ENCODE peak calls at places on chromosomes 5 and 9, in six cellular contexts. M, U, O, F, T and P are unnamed samples. For H3K9me3, the result is how much of the 10 kb centered on the place peaks cover.

GRCh38 chr5:173187054-173187743 is 42.9 kb downstream of the BNIP1 start:
- DNase-seq in F (no peak), O (no peak), U (no peak), M (no peak), T (no peak), P (no peak)

GRCh38 chr5:68502531-68502930 is 287.0 kb downstream of the PIK3R1 start:
- DNase-seq in F (no peak), M (no peak), T (no peak), O (no peak), U (no peak), P (no peak)

GRCh38 chr5:139294372-139295165 is 1.0 kb downstream of the MATR3 start:
- DNase-seq in M (peak), O (peak), F (peak), U (peak), T (peak), P (peak)

GRCh38 chr5:157059891-157060290 is 975 bp upstream of the HAVCR1 start:
- DNase-seq in O (no peak), M (no peak), F (no peak), T (no peak), U (no peak), P (no peak)

GRCh38 chr5:5980601-5981000 is 397.7 kb downstream of the MED10 start:
- DNase-seq in F (no peak), T (no peak), U (no peak), O (no peak), M (no peak), P (no peak)

GRCh38 chr5:174581483-174581882 is 142.9 kb upstream of the MSX2 start:
- DNase-seq in F (no peak), U (no peak), O (no peak), T (no peak), M (peak), P (peak)

GRCh38 chr5:169121631-169122420 is 179.1 kb downstream of the SLIT3 start:
- DNase-seq in O (no peak), F (no peak), M (no peak), T (no peak), U (no peak), P (peak)

GRCh38 chr9:77764894-77765780 is 117.0 kb upstream of the GNA14 start:
- DNase-seq in T (no peak), F (no peak), M (no peak), O (no peak), U (no peak), P (no peak)

GRCh38 chr5:163730206-163730782 is 224.9 kb downstream of the MAT2B start:
- DNase-seq in O (peak), F (no peak), T (no peak), M (no peak), U (peak), P (no peak)

GRCh38 chr5:100731768-100732167 is 171.3 kb downstream of the ST8SIA4 start:
- DNase-seq in T (peak), O (no peak), U (no peak), F (no peak), M (no peak), P (no peak)

GRCh38 chr9:130962418-130963316 is 23.6 kb upstream of the FIBCD1 start:
- DNase-seq in M (no peak), F (peak), O (no peak), U (no peak), T (no peak), P (peak)

GRCh38 chr9:5850735-5851122 is 17.8 kb upstream of the ERMP1 start:
- DNase-seq in F (no peak), U (no peak), O (no peak), M (no peak), T (no peak), P (no peak)

GRCh38 chr9:115939065-115939765 is 214.4 kb upstream of the PAPPA start:
- DNase-seq in U (no peak), F (no peak), M (no peak), T (no peak), O (no peak), P (no peak)

GRCh38 chr5:135372654-135373381 is 26.2 kb downstream of the MACROH2A1 start:
- DNase-seq in O (no peak), M (no peak), F (no peak), T (no peak), U (no peak), P (no peak)

GRCh38 chr5:136766456-136766855 is 401.1 kb upstream of the TRPC7 start:
- DNase-seq in O (no peak), M (no peak), T (no peak), U (no peak), F (no peak), P (peak)

GRCh38 chr5:8730194-8730593 is 815.7 kb downstream of the SEMA5A start:
- DNase-seq in O (no peak), U (no peak), T (no peak), F (no peak), M (no peak), P (no peak)

GRCh38 chr9:112035166-112035816 is 138.7 kb downstream of the UGCG start:
- DNase-seq in O (no peak), T (no peak), M (no peak), U (no peak), F (no peak), P (no peak)

GRCh38 chr5:168654225-168654624 is 75.1 kb upstream of the PANK3 start:
- DNase-seq in O (no peak), U (no peak), F (no peak), M (peak), T (no peak), P (no peak)

GRCh38 chr5:35860686-35861085 is 4.0 kb downstream of the IL7R start:
- DNase-seq in O (no peak), F (no peak), U (no peak), T (no peak), M (no peak), P (peak)

GRCh38 chr5:132489871-132490483 is 596 bp downstream of the IRF1 start:
- DNase-seq in U (peak), O (peak), T (peak), M (peak), F (peak), P (peak)

GRCh38 chr5:35822541-35822940 is 34.1 kb upstream of the IL7R start:
- DNase-seq in O (no peak), M (no peak), U (peak), F (no peak), T (peak), P (no peak)

GRCh38 chr9:36893911-36894310 is 140.2 kb downstream of the PAX5 start:
- DNase-seq in O (no peak), F (no peak), T (no peak), M (no peak), U (no peak), P (no peak)

GRCh38 chr9:77291714-77292113 is 114.4 kb downstream of the VPS13A start:
- DNase-seq in T (no peak), U (no peak), M (peak), F (no peak), O (no peak), P (no peak)

GRCh38 chr5:1768283-1769000 is 31.2 kb downstream of the MRPL36 start:
- DNase-seq in T (no peak), U (no peak), M (no peak), O (no peak), F (peak), P (no peak)

GRCh38 chr5:57700484-57700883 is 217.9 kb upstream of the ACTBL2 start:
- DNase-seq in U (no peak), F (no peak), O (no peak), T (no peak), M (no peak), P (no peak)

GRCh38 chr9:86353591-86354047 is 591 bp downstream of the TUT7 start:
- DNase-seq in U (peak), O (no peak), T (no peak), M (peak), F (no peak), P (peak)

GRCh38 chr9:90141723-90142122 is 500.9 kb downstream of the DIRAS2 start:
- DNase-seq in F (no peak), O (no peak), M (no peak), U (no peak), T (no peak), P (no peak)

GRCh38 chr5:34690301-34690700 is 34.2 kb downstream of the RAI14 start:
- DNase-seq in T (no peak), O (no peak), U (no peak), F (no peak), M (no peak), P (no peak)

GRCh38 chr5:174675916-174676315 is 48.5 kb upstream of the MSX2 start:
- DNase-seq in U (no peak), M (no peak), O (no peak), T (no peak), F (no peak), P (no peak)

GRCh38 chr5:127650649-127651048 is 1.8 kb downstream of the CTXN3 start:
- DNase-seq in F (no peak), O (no peak), M (no peak), U (no peak), T (no peak), P (peak)

GRCh38 chr9:132163457-132163875 is 1.6 kb downstream of the NTNG2 start:
- DNase-seq in O (no peak), F (no peak), M (peak), T (no peak), U (no peak), P (no peak)

GRCh38 chr5:18792145-18792544 is 1157.9 kb downstream of the TAF11L14 start:
- DNase-seq in F (no peak), U (peak), M (no peak), T (no peak), O (no peak), P (peak)

GRCh38 chr9:125755340-125755739 is 8.2 kb downstream of the PBX3 start:
- DNase-seq in F (no peak), O (no peak), T (no peak), U (no peak), M (no peak), P (no peak)

GRCh38 chr5:912356-913091 is 19.8 kb downstream of the TRIP13 start:
- DNase-seq in F (no peak), U (no peak), O (no peak), M (no peak), T (peak), P (peak)

GRCh38 chr5:92634883-92635282 is 946.1 kb downstream of the NR2F1-AS1 start:
- DNase-seq in O (no peak), M (no peak), U (peak), F (peak), T (no peak), P (no peak)

GRCh38 chr5:128903550-128903949 is 61.7 kb upstream of the SLC27A6 start:
- DNase-seq in T (no peak), O (no peak), M (no peak), F (no peak), U (no peak), P (no peak)

GRCh38 chr9:38037981-38038306 is 31.1 kb downstream of the SHB start:
- DNase-seq in U (no peak), T (no peak), O (no peak), F (peak), M (no peak), P (no peak)

GRCh38 chr9:72400866-72401265 is 35.9 kb upstream of the ZFAND5 start:
- DNase-seq in U (no peak), F (no peak), O (no peak), M (no peak), T (no peak), P (no peak)

GRCh38 chr5:63820557-63820956 is 141.7 kb downstream of the HTR1A start:
- DNase-seq in F (no peak), U (no peak), O (no peak), T (no peak), M (no peak), P (no peak)
- H3K9me3 ChIP-seq in F (under half), U (under half), O (under half), T (under half), M (under half), P (under half)

GRCh38 chr5:159772698-159773061 is 143.6 kb upstream of the ADRA1B start:
- DNase-seq in T (no peak), F (no peak), M (no peak), U (no peak), O (no peak), P (no peak)
- H3K4me3 ChIP-seq in T (no peak), F (peak), M (peak), U (no peak), O (peak), P (peak)

GRCh38 chr5:158484246-158484645 is 615.5 kb downstream of the EBF1 start:
- DNase-seq in M (no peak), U (no peak), F (no peak), O (no peak), T (no peak), P (no peak)

GRCh38 chr5:158482201-158482600 is 617.5 kb downstream of the EBF1 start:
- DNase-seq in F (no peak), O (no peak), U (no peak), M (no peak), T (no peak), P (no peak)

GRCh38 chr5:158485604-158486081 is 614.1 kb downstream of the EBF1 start:
- DNase-seq in T (no peak), O (no peak), U (no peak), F (no peak), M (no peak), P (peak)

GRCh38 chr5:158484968-158485367 is 614.7 kb downstream of the EBF1 start:
- DNase-seq in M (no peak), U (no peak), O (no peak), F (no peak), T (no peak), P (no peak)

GRCh38 chr5:158483202-158483870 is 616.4 kb downstream of the EBF1 start:
- DNase-seq in F (no peak), T (no peak), M (no peak), O (no peak), U (no peak), P (no peak)
- H3K9me3 ChIP-seq in F (under half), T (under half), M (under half), O (under half), U (under half), P (under half)

GRCh38 chr5:165579911-165580310 is 2074.5 kb downstream of the MAT2B start:
- DNase-seq in M (no peak), T (no peak), O (no peak), U (no peak), F (no peak), P (peak)
- H3K4me3 ChIP-seq in M (no peak), T (no peak), O (no peak), U (no peak), F (no peak), P (no peak)

GRCh38 chr9:135770771-135771170 is 68.8 kb downstream of the KCNT1 start:
- DNase-seq in T (no peak), U (no peak), F (no peak), M (no peak), O (no peak), P (no peak)
- H3K9me3 ChIP-seq in T (under half), U (under half), F (under half), M (under half), O (under half), P (under half)

GRCh38 chr9:34993502-34994428 is 4.2 kb downstream of the DNAJB5 start:
- DNase-seq in O (peak), M (peak), U (peak), T (no peak), F (peak), P (peak)
- H3K4me3 ChIP-seq in O (no peak), M (no peak), U (no peak), T (no peak), F (no peak), P (no peak)